ENCODE peak calls at places on chromosomes 12 and 14, in five cellular contexts. L is HepG2, Y is H1, S is NT2/D1, G is GM12878. X is an unnamed sample.

GRCh38 chr14:104296388-104297312 is 158.3 kb downstream of the KIF26A start:
- DNase-seq in L (no peak), Y (no peak), S (no peak), G (no peak), X (no peak)

GRCh38 chr12:93094988-93095737 is 166.1 kb upstream of the EEA1 start:
- DNase-seq in L (no peak), Y (no peak), S (no peak), G (peak; percentile 70), X (no peak)

GRCh38 chr14:92650581-92651105 is 97.8 kb downstream of the LGMN start:
- DNase-seq in L (no peak), Y (no peak), S (no peak), G (no peak), X (no peak)

GRCh38 chr12:88969127-88969526 is 383.2 kb downstream of the DUSP6 start:
- DNase-seq in L (no peak), Y (no peak), S (no peak), G (no peak), X (no peak)

GRCh38 chr12:26282339-26282945 is 87.1 kb downstream of the SSPN start:
- DNase-seq in L (no peak), Y (no peak), S (no peak), G (no peak), X (no peak)

GRCh38 chr12:101928556-101928955 is 51.2 kb downstream of the DRAM1 start:
- DNase-seq in L (no peak), Y (no peak), S (no peak), G (no peak), X (no peak)

GRCh38 chr12:81627336-81628189 is 131.6 kb downstream of the PPFIA2 start:
- DNase-seq in L (peak; percentile 29), Y (no peak), S (peak; percentile 46), G (no peak), X (peak; percentile 22)

GRCh38 chr14:32201816-32202467 is at the start of gene RNU6-7:
- DNase-seq in L (peak; percentile 61), Y (peak; percentile 52), S (no peak), G (no peak), X (no peak)

GRCh38 chr12:129203456-129203855 is 350.2 kb downstream of the GLT1D1 start:
- DNase-seq in L (no peak), Y (no peak), S (no peak), G (no peak), X (no peak)

GRCh38 chr12:45439039-45439438 is 223.1 kb downstream of the ANO6 start:
- DNase-seq in L (no peak), Y (no peak), S (no peak), G (no peak), X (no peak)

GRCh38 chr12:63753743-63754142 is 26.0 kb upstream of the RXYLT1 start:
- DNase-seq in L (no peak), Y (no peak), S (no peak), G (no peak), X (no peak)

GRCh38 chr12:63747553-63747952 is 32.2 kb upstream of the RXYLT1 start:
- DNase-seq in L (no peak), Y (no peak), S (no peak), G (no peak), X (no peak)

DNA sequence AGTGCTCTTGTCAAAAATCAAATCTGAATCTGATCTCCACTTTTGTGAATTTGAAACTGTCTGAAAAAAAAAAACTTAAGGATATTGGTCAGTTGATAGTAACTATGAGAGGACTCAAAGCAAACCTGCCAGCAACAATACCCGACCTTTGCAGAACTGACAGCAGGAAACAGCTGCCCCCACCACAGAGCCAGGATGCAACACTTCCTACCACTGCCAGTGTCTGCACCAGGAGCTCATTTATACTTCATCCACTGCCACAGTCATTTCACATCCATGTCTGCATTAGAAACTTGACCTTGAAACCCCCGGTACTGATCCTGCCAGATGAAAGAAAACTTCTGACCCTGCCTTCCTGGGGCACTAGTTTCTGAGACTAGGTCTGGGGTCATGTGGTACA is 27.4 kb upstream of the RXYLT1 start:
- DNase-seq in L (no peak), Y (no peak), S (no peak), G (no peak), X (no peak)
- TF ChIP-seq SUZ12 in L (no peak), Y (no peak), S (no peak), G (no peak), X (no peak)

DNA sequence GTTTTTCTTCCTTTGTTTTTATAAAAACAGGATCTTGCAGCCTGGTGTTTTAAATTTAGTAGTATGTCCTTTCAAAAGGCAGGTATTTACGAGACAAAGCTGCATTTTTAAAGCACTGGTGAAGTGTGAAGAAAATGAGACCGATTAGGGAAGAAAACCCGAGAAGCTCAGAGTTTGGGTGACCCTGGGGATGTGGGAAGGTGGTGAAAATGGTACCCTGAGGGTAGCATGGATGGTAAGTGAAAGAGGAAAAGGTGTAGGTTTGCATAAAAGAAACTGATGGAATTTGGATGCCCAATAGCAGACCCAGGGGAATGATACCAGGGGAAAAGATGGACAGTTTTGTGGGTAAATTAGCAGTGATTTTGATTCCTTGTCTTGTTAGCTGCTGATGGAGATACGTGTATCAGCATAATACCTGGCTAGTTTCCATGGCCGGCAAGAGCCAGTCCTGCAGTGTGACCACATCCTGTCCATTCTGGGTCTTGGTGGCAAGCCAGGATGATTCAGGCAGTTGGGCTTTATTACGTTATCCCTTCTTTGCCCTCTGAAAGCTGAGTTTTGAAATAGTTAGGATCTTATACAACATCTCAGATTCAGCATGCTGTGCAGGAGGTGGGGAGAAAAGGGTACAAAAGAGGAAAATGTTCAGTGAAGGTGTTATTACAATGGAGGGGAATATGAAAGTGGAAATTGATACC is 8.9 kb downstream of the BICD1 start:
- DNase-seq in L (no peak), Y (no peak), S (no peak), G (no peak), X (no peak)
- TF ChIP-seq SUZ12 in L (no peak), Y (no peak), S (no peak), G (no peak), X (no peak)

GRCh38 chr14:99601301-99601945 is 2.6 kb downstream of the CCDC85C start:
- DNase-seq in L (peak; percentile 49), Y (no peak), S (no peak), G (no peak), X (no peak)
- TF ChIP-seq SUZ12 in L (no peak), Y (no peak), S (no peak), G (no peak), X (no peak)

GRCh38 chr14:61342941-61343340 is 21.6 kb downstream of the PRKCH start:
- DNase-seq in L (no peak), Y (no peak), S (no peak), G (no peak), X (no peak)

GRCh38 chr14:61343991-61344405 is 22.6 kb downstream of the PRKCH start:
- DNase-seq in L (no peak), Y (no peak), S (no peak), G (no peak), X (no peak)

GRCh38 chr14:61344437-61345143 is 23.2 kb downstream of the PRKCH start:
- DNase-seq in L (no peak), Y (no peak), S (no peak), G (no peak), X (no peak)

GRCh38 chr14:61342486-61342885 is 21.1 kb downstream of the PRKCH start:
- DNase-seq in L (no peak), Y (no peak), S (no peak), G (peak; percentile 67), X (no peak)

GRCh38 chr14:61343471-61343870 is 22.1 kb downstream of the PRKCH start:
- DNase-seq in L (no peak), Y (no peak), S (no peak), G (no peak), X (no peak)
- TF ChIP-seq SUZ12 in L (no peak), Y (no peak), S (no peak), G (no peak), X (no peak)

GRCh38 chr12:21826549-21826940 is 52.0 kb upstream of the KCNJ8 start:
- DNase-seq in L (peak; percentile 3), Y (no peak), S (no peak), G (no peak), X (no peak)

GRCh38 chr12:21828111-21828775 is 53.7 kb upstream of the KCNJ8 start:
- DNase-seq in L (no peak), Y (no peak), S (no peak), G (no peak), X (no peak)

GRCh38 chr12:21827135-21827534 is 52.6 kb upstream of the KCNJ8 start:
- DNase-seq in L (no peak), Y (no peak), S (no peak), G (no peak), X (no peak)

GRCh38 chr12:21828779-21829178 is 54.3 kb upstream of the KCNJ8 start:
- DNase-seq in L (no peak), Y (no peak), S (no peak), G (no peak), X (no peak)

DNA sequence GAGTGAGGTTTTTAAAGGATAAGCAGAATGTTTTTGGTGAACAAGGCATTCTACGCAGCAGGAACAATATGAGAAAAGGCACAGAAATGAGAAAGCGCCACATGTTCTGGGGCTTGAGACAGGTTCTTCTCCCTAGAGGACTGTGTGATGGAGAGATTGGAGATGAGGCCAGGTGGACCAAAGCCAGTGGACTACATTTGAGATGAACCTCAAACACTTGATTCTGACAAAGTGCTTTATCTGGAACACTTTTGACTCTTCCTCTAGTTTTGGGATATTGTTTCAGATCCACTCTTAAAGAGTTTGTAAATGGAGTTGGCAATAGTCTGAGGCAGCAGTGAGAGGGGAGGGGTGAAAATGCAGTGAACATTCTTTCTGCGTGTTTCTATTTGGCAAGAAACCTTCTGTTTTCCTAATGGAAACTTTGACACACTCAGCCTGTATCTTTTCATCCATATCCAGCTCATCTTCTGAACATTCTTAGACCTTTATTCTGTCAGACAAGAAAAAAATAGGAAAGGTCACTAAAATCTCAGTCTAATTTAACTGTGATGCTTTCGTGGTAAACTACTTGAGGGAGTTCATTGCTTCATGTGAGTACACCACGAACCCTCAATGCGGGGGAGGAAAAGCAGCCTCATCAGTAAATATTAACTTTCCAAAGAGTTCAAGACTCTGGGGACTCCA is 57.3 kb upstream of the KCNJ8 start:
- DNase-seq in L (no peak), Y (no peak), S (no peak), G (no peak), X (no peak)
- TF ChIP-seq SUZ12 in L (no peak), Y (no peak), S (no peak), G (no peak), X (no peak)

DNA sequence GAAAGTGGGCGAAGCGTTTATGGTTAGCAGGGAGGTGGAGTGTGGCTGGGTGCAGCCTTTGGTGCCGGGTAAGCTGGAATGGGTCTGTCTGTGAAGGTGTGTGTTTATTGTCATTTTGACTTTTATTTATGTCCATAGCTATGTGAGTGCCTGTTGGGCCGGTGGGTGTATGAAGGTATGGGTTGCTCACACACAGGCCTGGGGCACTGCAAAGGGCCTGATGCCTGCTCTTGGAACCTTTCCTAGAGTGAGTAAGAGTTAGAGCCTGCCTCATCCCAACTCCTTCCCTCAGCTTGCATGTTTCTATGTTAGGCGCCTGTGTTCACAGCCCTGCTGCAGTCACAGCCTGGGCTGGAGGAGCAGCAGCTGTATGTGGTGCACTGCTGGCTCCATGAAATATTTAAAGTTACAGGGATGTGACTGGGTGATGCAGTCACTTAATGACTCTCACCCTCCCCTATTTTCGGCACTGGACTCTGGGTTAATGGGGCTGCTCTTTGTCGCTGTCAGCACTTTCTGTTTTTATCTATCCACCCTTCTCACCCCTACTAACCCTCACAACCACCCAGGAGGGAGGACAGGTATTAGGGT is 2.6 kb upstream of the PPP1R1A start:
- DNase-seq in L (no peak), Y (no peak), S (no peak), G (no peak), X (no peak)
- TF ChIP-seq SUZ12 in L (no peak), Y (no peak), S (no peak), G (no peak), X (no peak)

GRCh38 chr12:87953257-87953860 is 75.8 kb downstream of the C12orf50 start:
- DNase-seq in L (peak; percentile 15), Y (no peak), S (peak; percentile 30), G (no peak), X (peak; percentile 26)
- TF ChIP-seq SUZ12 in L (no peak), Y (no peak), S (no peak), G (no peak), X (no peak)

GRCh38 chr12:66329941-66330340 is 27.6 kb downstream of the HELB start:
- DNase-seq in L (no peak), Y (no peak), S (no peak), G (no peak), X (no peak)
- TF ChIP-seq SUZ12 in L (no peak), Y (no peak), S (no peak), G (no peak), X (no peak)